ENCODE peak calls at places on chromosomes 4 and X, in ten cellular contexts. One of them, this sample, is unnamed.

GRCh38 chrX:71245159-71245558 is 8.8 kb downstream of the ZMYM3 start:
- DNase-seq in stimulated activated CD4-positive, alpha-beta T cell treated with anti-CD3 and anti-CD28 coated beads, Interleukin-2, amount 100 ng/mL, for 24 hours: no peak
- DNase-seq in GM12891: no peak
- DNase-seq in activated T-cell treated with anti-CD3 and anti-CD28 coated beads, Interleukin-2, amount 50 U/mL, for 1 hour: no peak
- DNase-seq in MM.1S: no peak
- DNase-seq in amniotic stem cell: no peak
- DNase-seq in H7: no peak
- DNase-seq in effector memory CD8-positive, alpha-beta T cell: no peak
- DNase-seq in sciatic nerve: no peak
- DNase-seq in astrocyte of the spinal cord: no peak
- DNase-seq in this sample: no peak

GRCh38 chr4:52640808-52641595 is 18.1 kb downstream of the USP46 start:
- DNase-seq in stimulated activated CD4-positive, alpha-beta T cell treated with anti-CD3 and anti-CD28 coated beads, Interleukin-2, amount 100 ng/mL, for 24 hours: no peak
- DNase-seq in GM12891: no peak
- DNase-seq in activated T-cell treated with anti-CD3 and anti-CD28 coated beads, Interleukin-2, amount 50 U/mL, for 1 hour: no peak
- DNase-seq in MM.1S: no peak
- DNase-seq in amniotic stem cell: no peak
- DNase-seq in H7: no peak
- DNase-seq in effector memory CD8-positive, alpha-beta T cell: no peak
- DNase-seq in sciatic nerve: no peak
- DNase-seq in astrocyte of the spinal cord: peak; percentile 50
- DNase-seq in this sample: no peak

GRCh38 chr4:24473309-24473721 is 111.0 kb downstream of the DHX15 start:
- DNase-seq in stimulated activated CD4-positive, alpha-beta T cell treated with anti-CD3 and anti-CD28 coated beads, Interleukin-2, amount 100 ng/mL, for 24 hours: no peak
- DNase-seq in GM12891: no peak
- DNase-seq in activated T-cell treated with anti-CD3 and anti-CD28 coated beads, Interleukin-2, amount 50 U/mL, for 1 hour: no peak
- DNase-seq in MM.1S: peak; percentile 58
- DNase-seq in amniotic stem cell: no peak
- DNase-seq in H7: peak; percentile 65
- DNase-seq in effector memory CD8-positive, alpha-beta T cell: no peak
- DNase-seq in sciatic nerve: peak; percentile 67
- DNase-seq in astrocyte of the spinal cord: peak; percentile 37
- DNase-seq in this sample: no peak

GRCh38 chrX:39439910-39440733 is 638.9 kb downstream of the MID1IP1 start:
- DNase-seq in stimulated activated CD4-positive, alpha-beta T cell treated with anti-CD3 and anti-CD28 coated beads, Interleukin-2, amount 100 ng/mL, for 24 hours: no peak
- DNase-seq in GM12891: no peak
- DNase-seq in activated T-cell treated with anti-CD3 and anti-CD28 coated beads, Interleukin-2, amount 50 U/mL, for 1 hour: no peak
- DNase-seq in MM.1S: peak; percentile 75
- DNase-seq in amniotic stem cell: no peak
- DNase-seq in H7: no peak
- DNase-seq in effector memory CD8-positive, alpha-beta T cell: no peak
- DNase-seq in sciatic nerve: no peak
- DNase-seq in astrocyte of the spinal cord: no peak
- DNase-seq in this sample: no peak

GRCh38 chr4:101355767-101356702 is 8.7 kb upstream of the PPP3CA start:
- DNase-seq in stimulated activated CD4-positive, alpha-beta T cell treated with anti-CD3 and anti-CD28 coated beads, Interleukin-2, amount 100 ng/mL, for 24 hours: no peak
- DNase-seq in GM12891: no peak
- DNase-seq in activated T-cell treated with anti-CD3 and anti-CD28 coated beads, Interleukin-2, amount 50 U/mL, for 1 hour: no peak
- DNase-seq in MM.1S: no peak
- DNase-seq in amniotic stem cell: no peak
- DNase-seq in H7: no peak
- DNase-seq in effector memory CD8-positive, alpha-beta T cell: no peak
- DNase-seq in sciatic nerve: no peak
- DNase-seq in astrocyte of the spinal cord: peak; percentile 84
- DNase-seq in this sample: no peak

GRCh38 chrX:110795645-110796510 is at the start of gene CHRDL1:
- DNase-seq in stimulated activated CD4-positive, alpha-beta T cell treated with anti-CD3 and anti-CD28 coated beads, Interleukin-2, amount 100 ng/mL, for 24 hours: no peak
- DNase-seq in GM12891: no peak
- DNase-seq in activated T-cell treated with anti-CD3 and anti-CD28 coated beads, Interleukin-2, amount 50 U/mL, for 1 hour: no peak
- DNase-seq in MM.1S: peak; percentile 66
- DNase-seq in amniotic stem cell: no peak
- DNase-seq in H7: peak; percentile 87
- DNase-seq in effector memory CD8-positive, alpha-beta T cell: no peak
- DNase-seq in sciatic nerve: peak; percentile 78
- DNase-seq in astrocyte of the spinal cord: peak; percentile 40
- DNase-seq in this sample: no peak

GRCh38 chr4:51874551-51874950 is 31.6 kb downstream of the DCUN1D4 start:
- DNase-seq in stimulated activated CD4-positive, alpha-beta T cell treated with anti-CD3 and anti-CD28 coated beads, Interleukin-2, amount 100 ng/mL, for 24 hours: no peak
- DNase-seq in GM12891: no peak
- DNase-seq in activated T-cell treated with anti-CD3 and anti-CD28 coated beads, Interleukin-2, amount 50 U/mL, for 1 hour: no peak
- DNase-seq in MM.1S: no peak
- DNase-seq in amniotic stem cell: no peak
- DNase-seq in H7: no peak
- DNase-seq in effector memory CD8-positive, alpha-beta T cell: no peak
- DNase-seq in sciatic nerve: no peak
- DNase-seq in astrocyte of the spinal cord: no peak
- DNase-seq in this sample: no peak

GRCh38 chrX:110383414-110383813 is 24.8 kb downstream of the RTL9 start:
- DNase-seq in stimulated activated CD4-positive, alpha-beta T cell treated with anti-CD3 and anti-CD28 coated beads, Interleukin-2, amount 100 ng/mL, for 24 hours: no peak
- DNase-seq in GM12891: no peak
- DNase-seq in activated T-cell treated with anti-CD3 and anti-CD28 coated beads, Interleukin-2, amount 50 U/mL, for 1 hour: no peak
- DNase-seq in MM.1S: no peak
- DNase-seq in amniotic stem cell: no peak
- DNase-seq in H7: no peak
- DNase-seq in effector memory CD8-positive, alpha-beta T cell: no peak
- DNase-seq in sciatic nerve: no peak
- DNase-seq in astrocyte of the spinal cord: peak; percentile 68
- DNase-seq in this sample: no peak

GRCh38 chr4:157978680-157979361 is 194.0 kb downstream of the GASK1B start:
- DNase-seq in stimulated activated CD4-positive, alpha-beta T cell treated with anti-CD3 and anti-CD28 coated beads, Interleukin-2, amount 100 ng/mL, for 24 hours: peak; percentile 22
- DNase-seq in GM12891: peak; percentile 9
- DNase-seq in activated T-cell treated with anti-CD3 and anti-CD28 coated beads, Interleukin-2, amount 50 U/mL, for 1 hour: no peak
- DNase-seq in MM.1S: peak; percentile 70
- DNase-seq in amniotic stem cell: peak; percentile 40
- DNase-seq in H7: peak; percentile 24
- DNase-seq in effector memory CD8-positive, alpha-beta T cell: no peak
- DNase-seq in sciatic nerve: peak; percentile 69
- DNase-seq in astrocyte of the spinal cord: peak; percentile 74
- DNase-seq in this sample: no peak

GRCh38 chr4:168421671-168422070 is 58.6 kb downstream of the DDX60L start:
- DNase-seq in stimulated activated CD4-positive, alpha-beta T cell treated with anti-CD3 and anti-CD28 coated beads, Interleukin-2, amount 100 ng/mL, for 24 hours: no peak
- DNase-seq in GM12891: no peak
- DNase-seq in activated T-cell treated with anti-CD3 and anti-CD28 coated beads, Interleukin-2, amount 50 U/mL, for 1 hour: no peak
- DNase-seq in MM.1S: no peak
- DNase-seq in amniotic stem cell: no peak
- DNase-seq in H7: no peak
- DNase-seq in effector memory CD8-positive, alpha-beta T cell: no peak
- DNase-seq in sciatic nerve: no peak
- DNase-seq in astrocyte of the spinal cord: peak; percentile 39
- DNase-seq in this sample: no peak

GRCh38 chrX:45518552-45518951 is 317.9 kb upstream of the DIPK2B start:
- DNase-seq in stimulated activated CD4-positive, alpha-beta T cell treated with anti-CD3 and anti-CD28 coated beads, Interleukin-2, amount 100 ng/mL, for 24 hours: no peak
- DNase-seq in GM12891: no peak
- DNase-seq in activated T-cell treated with anti-CD3 and anti-CD28 coated beads, Interleukin-2, amount 50 U/mL, for 1 hour: no peak
- DNase-seq in MM.1S: no peak
- DNase-seq in amniotic stem cell: no peak
- DNase-seq in H7: no peak
- DNase-seq in effector memory CD8-positive, alpha-beta T cell: no peak
- DNase-seq in sciatic nerve: no peak
- DNase-seq in astrocyte of the spinal cord: no peak
- DNase-seq in this sample: no peak

GRCh38 chr4:15034071-15034764 is 31.9 kb downstream of the CPEB2 start:
- DNase-seq in stimulated activated CD4-positive, alpha-beta T cell treated with anti-CD3 and anti-CD28 coated beads, Interleukin-2, amount 100 ng/mL, for 24 hours: no peak
- DNase-seq in GM12891: no peak
- DNase-seq in activated T-cell treated with anti-CD3 and anti-CD28 coated beads, Interleukin-2, amount 50 U/mL, for 1 hour: no peak
- DNase-seq in MM.1S: no peak
- DNase-seq in amniotic stem cell: peak; percentile 20
- DNase-seq in H7: no peak
- DNase-seq in effector memory CD8-positive, alpha-beta T cell: no peak
- DNase-seq in sciatic nerve: no peak
- DNase-seq in astrocyte of the spinal cord: no peak
- DNase-seq in this sample: no peak

GRCh38 chr4:162498168-162498567 is 334.4 kb upstream of the FSTL5 start:
- DNase-seq in stimulated activated CD4-positive, alpha-beta T cell treated with anti-CD3 and anti-CD28 coated beads, Interleukin-2, amount 100 ng/mL, for 24 hours: no peak
- DNase-seq in GM12891: no peak
- DNase-seq in activated T-cell treated with anti-CD3 and anti-CD28 coated beads, Interleukin-2, amount 50 U/mL, for 1 hour: no peak
- DNase-seq in MM.1S: no peak
- DNase-seq in amniotic stem cell: no peak
- DNase-seq in H7: no peak
- DNase-seq in effector memory CD8-positive, alpha-beta T cell: no peak
- DNase-seq in sciatic nerve: no peak
- DNase-seq in astrocyte of the spinal cord: no peak
- DNase-seq in this sample: no peak

GRCh38 chr4:152735302-152735917 is 44.1 kb downstream of the TIGD4 start:
- DNase-seq in stimulated activated CD4-positive, alpha-beta T cell treated with anti-CD3 and anti-CD28 coated beads, Interleukin-2, amount 100 ng/mL, for 24 hours: no peak
- DNase-seq in GM12891: no peak
- DNase-seq in activated T-cell treated with anti-CD3 and anti-CD28 coated beads, Interleukin-2, amount 50 U/mL, for 1 hour: no peak
- DNase-seq in MM.1S: peak; percentile 50
- DNase-seq in amniotic stem cell: no peak
- DNase-seq in H7: no peak
- DNase-seq in effector memory CD8-positive, alpha-beta T cell: no peak
- DNase-seq in sciatic nerve: no peak
- DNase-seq in astrocyte of the spinal cord: peak; percentile 45
- DNase-seq in this sample: no peak

GRCh38 chr4:20254517-20255250 is 3.0 kb downstream of the SLIT2 start:
- DNase-seq in stimulated activated CD4-positive, alpha-beta T cell treated with anti-CD3 and anti-CD28 coated beads, Interleukin-2, amount 100 ng/mL, for 24 hours: no peak
- DNase-seq in GM12891: peak; percentile 5
- DNase-seq in activated T-cell treated with anti-CD3 and anti-CD28 coated beads, Interleukin-2, amount 50 U/mL, for 1 hour: no peak
- DNase-seq in MM.1S: no peak
- DNase-seq in amniotic stem cell: no peak
- DNase-seq in H7: peak; percentile 64
- DNase-seq in effector memory CD8-positive, alpha-beta T cell: no peak
- DNase-seq in sciatic nerve: peak; percentile 66
- DNase-seq in astrocyte of the spinal cord: peak; percentile 48
- DNase-seq in this sample: no peak

GRCh38 chr4:7537853-7538252 is 103.1 kb upstream of the PSAPL1 start:
- DNase-seq in stimulated activated CD4-positive, alpha-beta T cell treated with anti-CD3 and anti-CD28 coated beads, Interleukin-2, amount 100 ng/mL, for 24 hours: no peak
- DNase-seq in GM12891: no peak
- DNase-seq in activated T-cell treated with anti-CD3 and anti-CD28 coated beads, Interleukin-2, amount 50 U/mL, for 1 hour: no peak
- DNase-seq in MM.1S: no peak
- DNase-seq in amniotic stem cell: no peak
- DNase-seq in H7: no peak
- DNase-seq in effector memory CD8-positive, alpha-beta T cell: no peak
- DNase-seq in sciatic nerve: no peak
- DNase-seq in astrocyte of the spinal cord: no peak
- DNase-seq in this sample: no peak

GRCh38 chrX:72526534-72527508 is 45.8 kb downstream of the HDAC8 start:
- DNase-seq in stimulated activated CD4-positive, alpha-beta T cell treated with anti-CD3 and anti-CD28 coated beads, Interleukin-2, amount 100 ng/mL, for 24 hours: no peak
- DNase-seq in GM12891: no peak
- DNase-seq in activated T-cell treated with anti-CD3 and anti-CD28 coated beads, Interleukin-2, amount 50 U/mL, for 1 hour: no peak
- DNase-seq in MM.1S: no peak
- DNase-seq in amniotic stem cell: no peak
- DNase-seq in H7: no peak
- DNase-seq in effector memory CD8-positive, alpha-beta T cell: no peak
- DNase-seq in sciatic nerve: no peak
- DNase-seq in astrocyte of the spinal cord: peak; percentile 23
- DNase-seq in this sample: no peak

GRCh38 chrX:16892504-16893362 is 22.6 kb upstream of the RBBP7 start:
- DNase-seq in stimulated activated CD4-positive, alpha-beta T cell treated with anti-CD3 and anti-CD28 coated beads, Interleukin-2, amount 100 ng/mL, for 24 hours: peak; percentile 57
- DNase-seq in GM12891: no peak
- DNase-seq in activated T-cell treated with anti-CD3 and anti-CD28 coated beads, Interleukin-2, amount 50 U/mL, for 1 hour: peak; percentile 46
- DNase-seq in MM.1S: peak; percentile 70
- DNase-seq in amniotic stem cell: peak; percentile 79
- DNase-seq in H7: peak; percentile 82
- DNase-seq in effector memory CD8-positive, alpha-beta T cell: peak; percentile 42
- DNase-seq in sciatic nerve: peak; percentile 79
- DNase-seq in astrocyte of the spinal cord: peak; percentile 77
- DNase-seq in this sample: peak; percentile 54

GRCh38 chr4:108466936-108467902 is 153.2 kb upstream of the RPL34 start:
- DNase-seq in stimulated activated CD4-positive, alpha-beta T cell treated with anti-CD3 and anti-CD28 coated beads, Interleukin-2, amount 100 ng/mL, for 24 hours: no peak
- DNase-seq in GM12891: peak; percentile 6
- DNase-seq in activated T-cell treated with anti-CD3 and anti-CD28 coated beads, Interleukin-2, amount 50 U/mL, for 1 hour: no peak
- DNase-seq in MM.1S: peak; percentile 98
- DNase-seq in amniotic stem cell: peak; percentile 18
- DNase-seq in H7: no peak
- DNase-seq in effector memory CD8-positive, alpha-beta T cell: no peak
- DNase-seq in sciatic nerve: no peak
- DNase-seq in astrocyte of the spinal cord: peak; percentile 95
- DNase-seq in this sample: no peak

GRCh38 chr4:3041192-3042142 is 32.9 kb downstream of the HTT-AS start:
- DNase-seq in stimulated activated CD4-positive, alpha-beta T cell treated with anti-CD3 and anti-CD28 coated beads, Interleukin-2, amount 100 ng/mL, for 24 hours: peak; percentile 33
- DNase-seq in GM12891: no peak
- DNase-seq in activated T-cell treated with anti-CD3 and anti-CD28 coated beads, Interleukin-2, amount 50 U/mL, for 1 hour: peak; percentile 50
- DNase-seq in MM.1S: peak; percentile 38
- DNase-seq in amniotic stem cell: no peak
- DNase-seq in H7: peak; percentile 66
- DNase-seq in effector memory CD8-positive, alpha-beta T cell: peak; percentile 30
- DNase-seq in sciatic nerve: peak; percentile 68
- DNase-seq in astrocyte of the spinal cord: peak; percentile 21
- DNase-seq in this sample: no peak

GRCh38 chr4:55364691-55365346 is 18.8 kb downstream of the SRD5A3 start:
- DNase-seq in stimulated activated CD4-positive, alpha-beta T cell treated with anti-CD3 and anti-CD28 coated beads, Interleukin-2, amount 100 ng/mL, for 24 hours: no peak
- DNase-seq in GM12891: no peak
- DNase-seq in activated T-cell treated with anti-CD3 and anti-CD28 coated beads, Interleukin-2, amount 50 U/mL, for 1 hour: no peak
- DNase-seq in MM.1S: no peak
- DNase-seq in amniotic stem cell: no peak
- DNase-seq in H7: peak; percentile 35
- DNase-seq in effector memory CD8-positive, alpha-beta T cell: no peak
- DNase-seq in sciatic nerve: no peak
- DNase-seq in astrocyte of the spinal cord: no peak
- DNase-seq in this sample: no peak

GRCh38 chr4:1506956-1507721 is 100.9 kb upstream of the NKX1-1 start:
- DNase-seq in stimulated activated CD4-positive, alpha-beta T cell treated with anti-CD3 and anti-CD28 coated beads, Interleukin-2, amount 100 ng/mL, for 24 hours: no peak
- DNase-seq in GM12891: no peak
- DNase-seq in activated T-cell treated with anti-CD3 and anti-CD28 coated beads, Interleukin-2, amount 50 U/mL, for 1 hour: peak; percentile 5
- DNase-seq in MM.1S: no peak
- DNase-seq in amniotic stem cell: no peak
- DNase-seq in H7: no peak
- DNase-seq in effector memory CD8-positive, alpha-beta T cell: no peak
- DNase-seq in sciatic nerve: peak; percentile 15
- DNase-seq in astrocyte of the spinal cord: no peak
- DNase-seq in this sample: peak; percentile 25

GRCh38 chrX:67692246-67692645 is 148.4 kb downstream of the AR start:
- DNase-seq in stimulated activated CD4-positive, alpha-beta T cell treated with anti-CD3 and anti-CD28 coated beads, Interleukin-2, amount 100 ng/mL, for 24 hours: no peak
- DNase-seq in GM12891: no peak
- DNase-seq in activated T-cell treated with anti-CD3 and anti-CD28 coated beads, Interleukin-2, amount 50 U/mL, for 1 hour: no peak
- DNase-seq in MM.1S: peak; percentile 81
- DNase-seq in amniotic stem cell: no peak
- DNase-seq in H7: no peak
- DNase-seq in effector memory CD8-positive, alpha-beta T cell: no peak
- DNase-seq in sciatic nerve: no peak
- DNase-seq in astrocyte of the spinal cord: peak; percentile 59
- DNase-seq in this sample: no peak

GRCh38 chr4:170015285-170015684 is 10.9 kb downstream of the MFAP3L start:
- DNase-seq in stimulated activated CD4-positive, alpha-beta T cell treated with anti-CD3 and anti-CD28 coated beads, Interleukin-2, amount 100 ng/mL, for 24 hours: no peak
- DNase-seq in GM12891: no peak
- DNase-seq in activated T-cell treated with anti-CD3 and anti-CD28 coated beads, Interleukin-2, amount 50 U/mL, for 1 hour: no peak
- DNase-seq in MM.1S: no peak
- DNase-seq in amniotic stem cell: no peak
- DNase-seq in H7: no peak
- DNase-seq in effector memory CD8-positive, alpha-beta T cell: no peak
- DNase-seq in sciatic nerve: no peak
- DNase-seq in astrocyte of the spinal cord: no peak
- DNase-seq in this sample: no peak

GRCh38 chrX:1164322-1165288 is 47.8 kb downstream of the CRLF2 start:
- DNase-seq in stimulated activated CD4-positive, alpha-beta T cell treated with anti-CD3 and anti-CD28 coated beads, Interleukin-2, amount 100 ng/mL, for 24 hours: no peak
- DNase-seq in GM12891: peak; percentile 34
- DNase-seq in activated T-cell treated with anti-CD3 and anti-CD28 coated beads, Interleukin-2, amount 50 U/mL, for 1 hour: no peak
- DNase-seq in MM.1S: peak; percentile 78
- DNase-seq in amniotic stem cell: no peak
- DNase-seq in H7: no peak
- DNase-seq in effector memory CD8-positive, alpha-beta T cell: no peak
- DNase-seq in sciatic nerve: no peak
- DNase-seq in astrocyte of the spinal cord: no peak
- DNase-seq in this sample: peak; percentile 48

GRCh38 chr4:79623125-79623905 is 215.3 kb upstream of the GK2 start:
- DNase-seq in stimulated activated CD4-positive, alpha-beta T cell treated with anti-CD3 and anti-CD28 coated beads, Interleukin-2, amount 100 ng/mL, for 24 hours: no peak
- DNase-seq in GM12891: no peak
- DNase-seq in activated T-cell treated with anti-CD3 and anti-CD28 coated beads, Interleukin-2, amount 50 U/mL, for 1 hour: no peak
- DNase-seq in MM.1S: no peak
- DNase-seq in amniotic stem cell: no peak
- DNase-seq in H7: no peak
- DNase-seq in effector memory CD8-positive, alpha-beta T cell: no peak
- DNase-seq in sciatic nerve: no peak
- DNase-seq in astrocyte of the spinal cord: no peak
- DNase-seq in this sample: no peak

GRCh38 chr4:113759696-113760093 is 1.8 kb downstream of the CAMK2D start:
- DNase-seq in stimulated activated CD4-positive, alpha-beta T cell treated with anti-CD3 and anti-CD28 coated beads, Interleukin-2, amount 100 ng/mL, for 24 hours: no peak
- DNase-seq in GM12891: no peak
- DNase-seq in activated T-cell treated with anti-CD3 and anti-CD28 coated beads, Interleukin-2, amount 50 U/mL, for 1 hour: no peak
- DNase-seq in MM.1S: no peak
- DNase-seq in amniotic stem cell: no peak
- DNase-seq in H7: no peak
- DNase-seq in effector memory CD8-positive, alpha-beta T cell: no peak
- DNase-seq in sciatic nerve: no peak
- DNase-seq in astrocyte of the spinal cord: peak; percentile 48
- DNase-seq in this sample: no peak

GRCh38 chr4:28225005-28225404 is 1364.4 kb downstream of the STIM2 start:
- DNase-seq in stimulated activated CD4-positive, alpha-beta T cell treated with anti-CD3 and anti-CD28 coated beads, Interleukin-2, amount 100 ng/mL, for 24 hours: no peak
- DNase-seq in GM12891: no peak
- DNase-seq in activated T-cell treated with anti-CD3 and anti-CD28 coated beads, Interleukin-2, amount 50 U/mL, for 1 hour: no peak
- DNase-seq in MM.1S: peak; percentile 35
- DNase-seq in amniotic stem cell: no peak
- DNase-seq in H7: peak; percentile 25
- DNase-seq in effector memory CD8-positive, alpha-beta T cell: no peak
- DNase-seq in sciatic nerve: no peak
- DNase-seq in astrocyte of the spinal cord: peak; percentile 26
- DNase-seq in this sample: no peak

This sample was measured in breast epithelium.